ENCODE peak calls at places on chromosomes 4 and X, in six cellular contexts. N is ecto neural progenitor cell; I is MV-4-11; A is trophoblast cell; T is fibroblast of lung; P is CD4-positive, CD25-positive, alpha-beta regulatory T cell. Z is an unnamed sample.

GRCh38 chrX:65581661-65582339 is 47.2 kb upstream of the LAS1L start:
- DNase-seq in N (peak; percentile 52), I (peak; percentile 50), A (peak; percentile 36), T (peak; percentile 43), P (peak; percentile 73), Z (peak; percentile 50)

GRCh38 chrX:14942341-14942740 is 69.1 kb downstream of the MOSPD2 start:
- DNase-seq in N (no peak), I (no peak), A (no peak), T (no peak), P (no peak), Z (no peak)

GRCh38 chrX:54411732-54412131 is 28.5 kb upstream of the TSR2 start:
- DNase-seq in N (no peak), I (no peak), A (no peak), T (no peak), P (no peak), Z (no peak)

GRCh38 chr4:131248314-131248713 is 1900.8 kb upstream of the PCDH10 start:
- DNase-seq in N (no peak), I (peak; percentile 48), A (no peak), T (no peak), P (no peak), Z (no peak)

GRCh38 chr4:128169245-128169644 is 108.1 kb downstream of the LARP1B start:
- DNase-seq in N (no peak), I (no peak), A (no peak), T (no peak), P (no peak), Z (no peak)

GRCh38 chr4:190017357-190018200 is 9.5 kb downstream of the FRG2 start:
- DNase-seq in N (peak; percentile 46), I (no peak), A (no peak), T (no peak), P (no peak), Z (no peak)

GRCh38 chr4:98544141-98544817 is 114.1 kb downstream of the TSPAN5 start:
- DNase-seq in N (no peak), I (no peak), A (no peak), T (no peak), P (peak; percentile 20), Z (no peak)

GRCh38 chr4:38610844-38611550 is 53.0 kb upstream of the KLF3 start:
- DNase-seq in N (no peak), I (no peak), A (no peak), T (no peak), P (no peak), Z (no peak)

GRCh38 chrX:96843566-96843965 is 40.1 kb upstream of the RPA4 start:
- DNase-seq in N (peak; percentile 63), I (no peak), A (peak; percentile 13), T (peak; percentile 7), P (no peak), Z (no peak)

GRCh38 chr4:123397276-123398150 is 918 bp downstream of the SPRY1 start:
- DNase-seq in N (peak; percentile 83), I (no peak), A (peak; percentile 28), T (peak; percentile 45), P (peak; percentile 21), Z (peak; percentile 67)

GRCh38 chrX:150841466-150842197 is 56.8 kb downstream of the CD99L2 start:
- DNase-seq in N (no peak), I (peak; percentile 87), A (peak; percentile 53), T (peak; percentile 48), P (no peak), Z (no peak)

GRCh38 chrX:47361538-47362511 is 8.6 kb upstream of the ZNF157 start:
- DNase-seq in N (peak; percentile 84), I (peak; percentile 3), A (peak; percentile 52), T (peak; percentile 98), P (peak; percentile 56), Z (peak; percentile 85)

GRCh38 chr4:32789026-32789608 is 2068.9 kb downstream of the PCDH7 start:
- DNase-seq in N (no peak), I (no peak), A (no peak), T (peak; percentile 57), P (no peak), Z (no peak)

GRCh38 chr4:106291678-106292077 is 24.3 kb downstream of the TBCK start:
- DNase-seq in N (no peak), I (no peak), A (no peak), T (no peak), P (no peak), Z (no peak)

GRCh38 chr4:72791054-72791453 is 222.0 kb upstream of the ADAMTS3 start:
- DNase-seq in N (no peak), I (no peak), A (peak; percentile 76), T (peak; percentile 11), P (no peak), Z (no peak)

GRCh38 chrX:153526040-153526439 is 8.6 kb downstream of the ATP2B3 start:
- DNase-seq in N (no peak), I (no peak), A (no peak), T (no peak), P (no peak), Z (no peak)

GRCh38 chrX:155086202-155086840 is 15.0 kb downstream of the BRCC3 start:
- DNase-seq in N (peak; percentile 55), I (no peak), A (no peak), T (no peak), P (peak; percentile 45), Z (peak; percentile 26)

GRCh38 chr4:42048394-42048793 is 58.1 kb downstream of the SLC30A9 start:
- DNase-seq in N (no peak), I (no peak), A (no peak), T (peak; percentile 85), P (no peak), Z (no peak)

GRCh38 chr4:158811704-158812103 is 42.9 kb downstream of the FNIP2 start:
- DNase-seq in N (no peak), I (peak; percentile 85), A (no peak), T (no peak), P (no peak), Z (peak; percentile 41)